ENCODE peak calls at places on chromosomes 7 and 10, in four cellular contexts. Z, L, S and J are unnamed samples.

GRCh38 chr10:11595395-11595692 is 16.1 kb downstream of the USP6NL start:
- DNase-seq in S (no peak), Z (no peak), L (no peak), J (no peak)

GRCh38 chr10:104253106-104253505 is 1.6 kb upstream of the GSTO1 start:
- DNase-seq in Z (no peak), S (peak; percentile 88), L (no peak), J (peak; percentile 96)

GRCh38 chr7:14395860-14396259 is 406.4 kb upstream of the ETV1 start:
- DNase-seq in Z (no peak), S (no peak), L (no peak), J (no peak)

GRCh38 chr10:123967626-123968243 is 76.1 kb upstream of the CPXM2 start:
- DNase-seq in S (peak; percentile 54), Z (peak; percentile 88), L (no peak), J (peak; percentile 33)

GRCh38 chr10:132961864-132962622 is 19.7 kb upstream of the CFAP46 start:
- DNase-seq in Z (no peak), S (peak; percentile 6), L (no peak), J (peak; percentile 37)

GRCh38 chr7:129367349-129367699 is 66.9 kb upstream of the STRIP2 start:
- DNase-seq in Z (no peak), S (no peak), L (no peak), J (no peak)

GRCh38 chr7:8481752-8482446 is 48.5 kb downstream of the NXPH1 start:
- DNase-seq in L (no peak), S (no peak), Z (no peak), J (no peak)

GRCh38 chr10:67549390-67549789 is 146.6 kb downstream of the CTNNA3 start:
- DNase-seq in Z (no peak), S (no peak), L (no peak), J (no peak)

GRCh38 chr10:72691470-72692056 is 380 bp upstream of the MCU start:
- DNase-seq in Z (no peak), L (peak; percentile 73), S (no peak), J (peak; percentile 92)

GRCh38 chr7:10740805-10741204 is 232.9 kb upstream of the PHF14 start:
- DNase-seq in S (no peak), L (no peak), Z (no peak), J (no peak)

GRCh38 chr7:128743112-128743772 is 4.1 kb downstream of the CALU start:
- DNase-seq in Z (no peak), S (peak; percentile 83), L (no peak), J (no peak)

GRCh38 chr7:132654150-132654549 is 77.9 kb upstream of the PLXNA4 start:
- DNase-seq in S (peak; percentile 15), L (no peak), Z (peak; percentile 34), J (no peak)

GRCh38 chr10:69902835-69903535 is 101.3 kb downstream of the COL13A1 start:
- DNase-seq in S (no peak), Z (no peak), L (no peak), J (no peak)

GRCh38 chr7:84454174-84454959 is 259.8 kb upstream of the SEMA3A start:
- DNase-seq in S (no peak), Z (no peak), L (no peak), J (no peak)

DNA sequence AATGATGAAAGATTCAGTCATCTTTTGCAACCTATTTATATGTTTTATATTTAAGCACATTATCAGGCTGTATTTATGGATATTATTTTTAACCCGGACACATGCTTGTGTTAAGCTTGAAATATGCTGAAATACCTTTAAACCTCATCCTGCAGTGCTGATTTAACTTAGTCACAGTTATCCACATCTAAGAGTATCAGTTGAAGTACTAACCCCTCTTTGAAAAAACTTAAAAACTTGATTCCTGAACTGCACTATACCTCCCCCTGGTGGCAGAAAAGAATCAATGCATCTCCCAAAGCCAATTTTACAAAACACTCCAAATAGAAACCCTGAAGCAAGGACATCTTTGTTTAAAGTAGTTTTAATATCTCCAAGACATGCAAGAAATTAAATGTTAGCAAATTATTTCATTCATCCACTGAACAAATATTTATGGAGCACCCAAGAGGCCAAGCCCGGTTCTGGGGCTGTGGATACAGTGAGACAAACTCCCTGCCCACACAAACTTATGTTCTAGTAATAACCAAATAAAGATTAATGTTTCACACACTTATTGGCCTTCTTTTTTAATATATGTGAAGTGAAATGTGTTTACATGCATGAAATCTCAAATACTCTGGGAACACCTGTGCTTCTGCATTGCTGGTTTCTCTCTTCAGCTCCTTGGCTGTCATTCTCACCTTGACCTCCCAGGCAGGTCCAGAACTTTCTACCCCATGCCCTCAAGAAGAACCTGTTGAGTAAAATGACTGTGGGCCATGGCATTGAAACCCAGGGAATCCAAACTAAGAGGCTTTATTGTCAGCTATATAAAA is 44.0 kb downstream of the SVIL start:
- DNase-seq in L (no peak), Z (peak; percentile 26), S (peak; percentile 48), J (peak; percentile 26)
- TF ChIP-seq TARDBP in L (no peak), Z (no peak), S (no peak), J (no peak)

DNA sequence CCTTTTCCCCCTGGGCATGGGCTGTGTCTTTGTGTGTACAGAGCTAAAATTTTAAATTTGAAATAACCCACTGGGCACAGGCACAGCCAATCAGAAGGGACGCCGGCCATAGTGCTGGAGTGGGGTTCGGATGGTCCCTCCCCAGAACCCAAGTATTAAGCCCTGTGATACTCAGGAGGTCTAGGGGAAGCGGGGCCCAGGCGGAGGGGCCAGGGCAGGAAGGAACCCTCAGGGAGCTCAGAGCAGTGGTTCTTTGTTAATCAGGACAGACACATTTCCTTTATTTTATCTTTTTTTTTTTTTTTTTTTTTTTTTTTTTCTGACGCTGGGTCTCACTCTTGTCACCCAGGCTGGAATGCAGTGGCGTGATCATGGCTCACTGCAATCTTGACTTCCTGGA is 41.5 kb upstream of the TCF7L2 start:
- DNase-seq in L (no peak), S (no peak), Z (no peak), J (no peak)
- TF ChIP-seq TARDBP in L (no peak), S (no peak), Z (no peak), J (no peak)

GRCh38 chr7:20223356-20223755 is 6.2 kb upstream of the MACC1 start:
- DNase-seq in S (no peak), Z (no peak), L (no peak), J (no peak)

GRCh38 chr7:20220824-20221547 is 3.8 kb upstream of the MACC1 start:
- DNase-seq in L (no peak), Z (no peak), S (peak; percentile 65), J (no peak)

GRCh38 chr7:20224005-20224404 is 6.8 kb upstream of the MACC1 start:
- DNase-seq in S (peak; percentile 7), L (no peak), Z (no peak), J (no peak)

GRCh38 chr7:20220293-20220755 is 3.1 kb upstream of the MACC1 start:
- DNase-seq in L (no peak), S (peak; percentile 25), Z (no peak), J (no peak)

GRCh38 chr7:20222219-20222828 is 5.1 kb upstream of the MACC1 start:
- DNase-seq in Z (no peak), S (peak; percentile 6), L (no peak), J (no peak)
- TF ChIP-seq TARDBP in Z (no peak), S (no peak), L (no peak), J (no peak)

GRCh38 chr10:73920084-73920483 is 9.2 kb downstream of the PLAU start:
- DNase-seq in S (peak; percentile 38), L (no peak), Z (no peak), J (no peak)

GRCh38 chr10:73924935-73925334 is 14.0 kb downstream of the PLAU start:
- DNase-seq in S (no peak), L (no peak), Z (no peak), J (no peak)

GRCh38 chr10:73922864-73923133 is 11.9 kb downstream of the PLAU start:
- DNase-seq in S (no peak), L (no peak), Z (no peak), J (no peak)

GRCh38 chr10:73923935-73924598 is 13.1 kb downstream of the PLAU start:
- DNase-seq in Z (no peak), S (no peak), L (no peak), J (no peak)

GRCh38 chr10:73922007-73922863 is 11.3 kb downstream of the PLAU start:
- DNase-seq in Z (no peak), L (no peak), S (no peak), J (no peak)
- TF ChIP-seq TARDBP in Z (no peak), L (no peak), S (no peak), J (no peak)

GRCh38 chr7:78489423-78489822 is 690.9 kb downstream of the PHTF2 start:
- DNase-seq in L (no peak), Z (no peak), S (no peak), J (no peak)
- TF ChIP-seq TARDBP in L (no peak), Z (no peak), S (no peak), J (no peak)